ENCODE peak calls at places on chromosomes 1 and 21, in six cellular contexts. S is hippocampal formation, C is NCI-H1436, H is NCI-H510A, N is type B pancreatic cell, E is AG08396. I is an unnamed sample.

GRCh38 chr1:2866415-2867086 is 65.1 kb upstream of the TTC34 start:
- DNase-seq in S (no peak), C (no peak), H (no peak), N (no peak), E (no peak), I (no peak)

GRCh38 chr21:44657635-44658183 is at the start of gene KRTAP12-3:
- DNase-seq in S (no peak), C (no peak), H (no peak), N (peak), E (no peak), I (no peak)

GRCh38 chr21:31902438-31902837 is 29.6 kb downstream of the HUNK start:
- DNase-seq in S (no peak), C (no peak), H (no peak), N (no peak), E (no peak), I (no peak)

GRCh38 chr1:3729594-3730555 is 22.4 kb upstream of the CCDC27 start:
- DNase-seq in S (no peak), C (no peak), H (no peak), N (no peak), E (no peak), I (no peak)

GRCh38 chr1:235327559-235328270 is at the start of gene ARID4B:
- DNase-seq in S (no peak), C (no peak), H (no peak), N (peak), E (peak), I (peak)

GRCh38 chr1:224433041-224433670 is 1.4 kb downstream of the WDR26 start:
- DNase-seq in S (no peak), C (peak), H (no peak), N (no peak), E (peak), I (peak)

GRCh38 chr1:52877554-52877953 is 35.0 kb downstream of the ZYG11A start:
- DNase-seq in S (no peak), C (no peak), H (no peak), N (no peak), E (peak), I (no peak)

GRCh38 chr1:203187306-203188264 is 1.1 kb upstream of the CHI3L1 start:
- DNase-seq in S (no peak), C (no peak), H (no peak), N (no peak), E (no peak), I (no peak)

GRCh38 chr21:44999972-45000636 is 60.3 kb downstream of the SLX9 start:
- DNase-seq in S (no peak), C (no peak), H (no peak), N (no peak), E (no peak), I (no peak)

GRCh38 chr1:42979888-42980800 is 21.5 kb upstream of the SLC2A1 start:
- DNase-seq in S (no peak), C (no peak), H (peak), N (no peak), E (no peak), I (no peak)

GRCh38 chr1:2585318-2586092 is 1.1 kb upstream of the PRXL2B start:
- DNase-seq in S (peak), C (no peak), H (peak), N (no peak), E (peak), I (peak)

GRCh38 chr1:223664106-223664505 is 1.4 kb downstream of the CAPN8 start:
- DNase-seq in S (no peak), C (no peak), H (no peak), N (no peak), E (no peak), I (no peak)

GRCh38 chr21:38249256-38249655 is 7.5 kb upstream of the KCNJ15 start:
- DNase-seq in S (no peak), C (no peak), H (no peak), N (no peak), E (no peak), I (no peak)

GRCh38 chr1:21865943-21866628 is 54.0 kb downstream of the LDLRAD2 start:
- DNase-seq in S (no peak), C (no peak), H (peak), N (no peak), E (no peak), I (peak)

GRCh38 chr1:116001739-116002487 is 25.6 kb downstream of the SLC22A15 start:
- DNase-seq in S (no peak), C (no peak), H (no peak), N (no peak), E (no peak), I (no peak)

GRCh38 chr1:81664341-81664740 is 136.4 kb upstream of the ADGRL2 start:
- DNase-seq in S (no peak), C (no peak), H (no peak), N (no peak), E (no peak), I (no peak)

GRCh38 chr1:45172015-45172414 is 34.4 kb downstream of the ZSWIM5 start:
- DNase-seq in S (no peak), C (no peak), H (no peak), N (no peak), E (no peak), I (no peak)

GRCh38 chr21:45990741-45991605 is 9.4 kb downstream of the COL6A1 start:
- DNase-seq in S (no peak), C (no peak), H (no peak), N (no peak), E (no peak), I (no peak)

GRCh38 chr1:226365831-226366231 is 42.1 kb downstream of the PARP1 start:
- DNase-seq in S (no peak), C (no peak), H (no peak), N (no peak), E (no peak), I (no peak)

GRCh38 chr1:177948336-177948972 is 21.4 kb downstream of the SEC16B start:
- DNase-seq in S (peak), C (peak), H (peak), N (no peak), E (peak), I (peak)

GRCh38 chr1:43368646-43369020 is 822 bp upstream of the ELOVL1 start:
- DNase-seq in S (no peak), C (no peak), H (peak), N (no peak), E (no peak), I (no peak)

GRCh38 chr1:147072371-147073061 is 99.8 kb downstream of the PRKAB2 start:
- DNase-seq in S (no peak), C (no peak), H (no peak), N (no peak), E (no peak), I (peak)

GRCh38 chr1:236685917-236686814 is at the start of gene ACTN2:
- DNase-seq in S (peak), C (no peak), H (peak), N (peak), E (peak), I (peak)

GRCh38 chr1:64042331-64043100 is 160.9 kb upstream of the UBE2U start:
- DNase-seq in S (no peak), C (no peak), H (no peak), N (no peak), E (peak), I (no peak)

GRCh38 chr1:36966242-36966641 is 68.1 kb downstream of the GRIK3 start:
- DNase-seq in S (no peak), C (no peak), H (no peak), N (no peak), E (no peak), I (no peak)

GRCh38 chr1:3026581-3027511 is 5.6 kb downstream of the ACTRT2 start:
- DNase-seq in S (no peak), C (no peak), H (no peak), N (peak), E (no peak), I (no peak)

GRCh38 chr1:62689524-62689923 is 1.3 kb upstream of the DOCK7 start:
- DNase-seq in S (no peak), C (no peak), H (no peak), N (no peak), E (peak), I (no peak)

I was measured in NCI-H2227 treated with DMSO at 0.1 percent for 48 hours.